ENCODE peak calls at places on chromosomes 1 and 21, in six cellular contexts. X is HCT116, G is H1, R is K562, V is GM12878, M is HepG2. B is an unnamed sample. For H3K4me1 and H3K27me3, the result is how much of the 10 kb centered on the place peaks cover.

GRCh38 chr21:29121759-29122158 is 8.7 kb upstream of the MAP3K7CL start:
- DNase-seq in X (no peak), G (no peak), R (no peak), V (peak), M (no peak), B (no peak)

GRCh38 chr1:226447932-226448670 is 40.2 kb upstream of the PARP1 start:
- DNase-seq in X (no peak), G (no peak), R (no peak), V (no peak), M (no peak), B (no peak)

GRCh38 chr1:241964550-241965241 is 7.1 kb downstream of the BECN2 start:
- DNase-seq in X (no peak), G (no peak), R (no peak), V (no peak), M (no peak), B (no peak)

GRCh38 chr1:56099766-56100165 is 479.6 kb downstream of the PLPP3 start:
- DNase-seq in X (no peak), G (no peak), R (no peak), V (no peak), M (no peak), B (no peak)

GRCh38 chr1:172041689-172042088 is 200.4 kb downstream of the DNM3 start:
- DNase-seq in X (peak), G (no peak), R (no peak), V (no peak), M (no peak), B (no peak)

GRCh38 chr1:93700532-93701469 is 19.2 kb upstream of the BCAR3 start:
- DNase-seq in X (no peak), G (no peak), R (no peak), V (no peak), M (no peak), B (no peak)

GRCh38 chr1:8212443-8212920 is 105.4 kb upstream of the SLC45A1 start:
- DNase-seq in X (no peak), G (no peak), R (no peak), V (no peak), M (no peak), B (no peak)

GRCh38 chr1:225412301-225412700 is 15.5 kb downstream of the LBR start:
- DNase-seq in X (no peak), G (no peak), R (no peak), V (no peak), M (no peak), B (no peak)

GRCh38 chr1:121516279-121516967 is 331.6 kb downstream of the SRGAP2C start:
- DNase-seq in X (no peak), G (no peak), R (no peak), V (no peak), M (no peak), B (no peak)

GRCh38 chr1:219564072-219564471 is 48.8 kb downstream of the ZC3H11B start:
- DNase-seq in X (no peak), G (no peak), R (no peak), V (no peak), M (peak), B (no peak)

GRCh38 chr1:29259802-29260441 is 23.6 kb downstream of the PTPRU start:
- DNase-seq in X (no peak), G (peak), R (peak), V (no peak), M (no peak), B (no peak)

GRCh38 chr1:6822530-6823359 is 37.5 kb downstream of the CAMTA1 start:
- DNase-seq in X (no peak), G (no peak), R (no peak), V (peak), M (peak), B (no peak)

GRCh38 chr1:41281367-41281766 is 39.3 kb upstream of the SCMH1 start:
- DNase-seq in X (no peak), G (no peak), R (no peak), V (no peak), M (no peak), B (no peak)

GRCh38 chr1:87170151-87170550 is 158.5 kb upstream of the LMO4 start:
- DNase-seq in X (no peak), G (no peak), R (no peak), V (no peak), M (no peak), B (no peak)

GRCh38 chr1:210440081-210440480 is 111.4 kb downstream of the HHAT start:
- DNase-seq in X (no peak), G (no peak), R (no peak), V (no peak), M (no peak), B (no peak)

GRCh38 chr1:221515496-221515895 is 226.4 kb downstream of the DUSP10 start:
- DNase-seq in X (no peak), G (no peak), R (no peak), V (no peak), M (no peak), B (no peak)

GRCh38 chr1:209430821-209431259 is 152.7 kb upstream of the CAMK1G start:
- DNase-seq in X (no peak), G (no peak), R (no peak), V (no peak), M (no peak), B (no peak)

GRCh38 chr1:23198373-23198772 is 18.9 kb downstream of the HTR1D start:
- DNase-seq in X (peak), G (no peak), R (no peak), V (no peak), M (no peak), B (no peak)

GRCh38 chr21:28538987-28539622 is 453.6 kb downstream of the LTN1 start:
- DNase-seq in X (no peak), G (no peak), R (no peak), V (no peak), M (no peak), B (no peak)

GRCh38 chr1:224828691-224829090 is 100.8 kb upstream of the DNAH14 start:
- DNase-seq in X (no peak), G (no peak), R (no peak), V (no peak), M (no peak), B (no peak)

GRCh38 chr1:112528076-112528475 is 19.3 kb downstream of the WNT2B start:
- DNase-seq in X (no peak), G (no peak), R (no peak), V (no peak), M (no peak), B (no peak)

GRCh38 chr1:22886211-22886610 is 86.5 kb downstream of the LACTBL1 start:
- DNase-seq in X (no peak), G (no peak), R (no peak), V (no peak), M (no peak), B (no peak)

GRCh38 chr1:58524353-58524945 is 22.1 kb downstream of the OMA1 start:
- DNase-seq in X (no peak), G (no peak), R (no peak), V (no peak), M (no peak), B (no peak)

GRCh38 chr1:7373936-7374760 is 396.9 kb upstream of the VAMP3 start:
- DNase-seq in X (no peak), G (no peak), R (no peak), V (no peak), M (no peak), B (no peak)

GRCh38 chr1:18385239-18385790 is 95.4 kb upstream of the KLHDC7A start:
- DNase-seq in X (no peak), G (peak), R (no peak), V (no peak), M (no peak), B (no peak)

GRCh38 chr21:23017989-23018388 is 2019.8 kb downstream of the NCAM2 start:
- DNase-seq in X (no peak), G (no peak), R (no peak), V (no peak), M (no peak), B (no peak)

GRCh38 chr1:214694769-214695168 is 91.8 kb downstream of the CENPF start:
- DNase-seq in X (no peak), G (no peak), R (no peak), V (no peak), M (no peak), B (no peak)

GRCh38 chr1:109792056-109792831 is 28.5 kb upstream of the EPS8L3 start:
- DNase-seq in X (no peak), G (peak), R (peak), V (no peak), M (peak), B (peak)

GRCh38 chr1:2199042-2199810 is 4.7 kb upstream of the FAAP20 start:
- DNase-seq in X (peak), G (peak), R (peak), V (peak), M (peak), B (no peak)

GRCh38 chr1:232291681-232292080 is 338.3 kb downstream of the SIPA1L2 start:
- DNase-seq in X (no peak), G (no peak), R (no peak), V (no peak), M (no peak), B (no peak)

GRCh38 chr1:204709960-204710912 is 24.7 kb upstream of the LRRN2 start:
- DNase-seq in X (no peak), G (peak), R (no peak), V (no peak), M (no peak), B (peak)

GRCh38 chr1:220189750-220190347 is 82.4 kb downstream of the RAB3GAP2 start:
- DNase-seq in X (peak), G (no peak), R (peak), V (no peak), M (peak), B (no peak)

GRCh38 chr1:114718661-114719423 is 2.3 kb upstream of the NRAS start:
- DNase-seq in X (no peak), G (no peak), R (no peak), V (no peak), M (no peak), B (no peak)

GRCh38 chr1:861714-862113 is 62.0 kb upstream of the SAMD11 start:
- DNase-seq in X (no peak), G (no peak), R (no peak), V (no peak), M (no peak), B (no peak)

GRCh38 chr21:43315244-43316137 is 111.4 kb downstream of the SIK1 start:
- DNase-seq in X (no peak), G (no peak), R (no peak), V (no peak), M (no peak), B (no peak)

GRCh38 chr1:24929876-24930702 is at the start of gene RUNX3:
- DNase-seq in X (peak), G (peak), R (peak), V (peak), M (no peak), B (no peak)

GRCh38 chr1:27469334-27469733 is 20.6 kb downstream of the WASF2 start:
- DNase-seq in X (no peak), G (no peak), R (no peak), V (no peak), M (peak), B (no peak)
- H3K4me1 ChIP-seq in X (under half), G (under half), R (under half), V (under half), M (under half), B (under half)

DNA sequence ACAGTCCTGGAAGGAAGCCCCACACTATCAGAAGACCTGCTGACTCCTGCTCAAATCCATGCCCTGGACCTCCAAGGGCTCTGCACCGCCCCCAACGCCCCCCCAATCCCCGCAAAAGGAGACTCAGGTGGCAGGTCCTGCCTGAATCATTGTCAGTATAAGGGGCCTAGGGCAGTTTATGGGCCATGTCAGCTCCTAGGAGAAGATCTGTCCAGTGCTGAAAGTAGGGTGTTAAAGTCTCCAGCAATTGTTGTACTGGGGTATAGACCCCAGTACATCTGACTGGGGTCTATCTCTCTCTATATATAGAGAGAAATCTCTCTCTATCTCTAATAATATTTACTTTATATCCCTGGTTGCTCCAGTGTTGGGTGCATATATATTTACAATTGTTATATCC is 12.1 kb upstream of the OLIG2 start:
- DNase-seq in X (no peak), G (peak), R (no peak), V (no peak), M (no peak), B (no peak)
- H3K27me3 ChIP-seq in X (under half), G (under half), R (under half), V (under half), M (under half), B (under half)

DNA sequence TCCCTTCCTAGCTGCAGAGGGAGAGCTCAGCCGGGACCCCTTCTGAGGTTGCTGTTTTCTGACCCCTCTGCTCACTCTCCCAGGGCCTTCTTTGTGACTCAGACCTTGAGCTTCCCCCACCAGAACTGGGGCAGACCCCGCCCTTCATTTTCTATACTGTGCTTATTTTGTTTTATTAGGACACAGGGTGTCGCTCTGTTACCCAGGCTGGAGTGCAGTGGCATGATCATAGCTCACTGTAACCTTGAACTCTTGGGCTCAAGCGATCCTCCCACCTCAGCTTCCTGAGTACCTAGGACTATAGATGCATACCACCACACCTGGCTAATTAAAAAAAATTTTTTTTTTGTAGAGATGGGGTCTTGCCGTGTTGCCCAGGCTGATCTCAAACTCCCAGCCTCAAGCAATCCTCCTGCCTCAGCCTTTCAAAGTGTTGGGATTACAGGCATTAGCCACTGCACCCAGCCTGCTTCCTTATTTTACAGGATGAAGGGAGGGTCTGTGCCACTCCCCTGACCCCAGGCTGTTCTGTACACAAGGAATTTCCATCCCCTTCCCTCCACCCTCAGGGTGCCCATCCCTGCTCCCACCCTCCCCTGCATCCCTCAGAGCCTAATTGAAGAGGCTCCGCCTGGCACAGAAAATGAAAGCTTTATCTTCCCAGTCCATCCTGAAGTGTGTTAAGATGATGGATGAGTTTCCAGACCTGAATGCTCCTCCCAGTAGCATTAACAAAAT is 195.2 kb upstream of the POU3F1 start:
- DNase-seq in X (no peak), G (no peak), R (no peak), V (no peak), M (peak), B (no peak)
- TF ChIP-seq ZNF274 in X (no peak), G (no peak), R (no peak), V (no peak), M (no peak), B (no peak)

GRCh38 chr1:19622204-19622603 is 21.9 kb upstream of the NBL1 start:
- DNase-seq in X (no peak), G (no peak), R (no peak), V (no peak), M (no peak), B (no peak)
- H3K4me1 ChIP-seq in X (under half), G (under half), R (under half), V (under half), M (under half), B (under half)

GRCh38 chr1:159979257-159979656 is 25.2 kb upstream of the SLAMF9 start:
- DNase-seq in X (no peak), G (no peak), R (no peak), V (no peak), M (no peak), B (no peak)
- H3K27me3 ChIP-seq in X (half or more), G (under half), R (under half), V (under half), M (under half), B (under half)

DNA sequence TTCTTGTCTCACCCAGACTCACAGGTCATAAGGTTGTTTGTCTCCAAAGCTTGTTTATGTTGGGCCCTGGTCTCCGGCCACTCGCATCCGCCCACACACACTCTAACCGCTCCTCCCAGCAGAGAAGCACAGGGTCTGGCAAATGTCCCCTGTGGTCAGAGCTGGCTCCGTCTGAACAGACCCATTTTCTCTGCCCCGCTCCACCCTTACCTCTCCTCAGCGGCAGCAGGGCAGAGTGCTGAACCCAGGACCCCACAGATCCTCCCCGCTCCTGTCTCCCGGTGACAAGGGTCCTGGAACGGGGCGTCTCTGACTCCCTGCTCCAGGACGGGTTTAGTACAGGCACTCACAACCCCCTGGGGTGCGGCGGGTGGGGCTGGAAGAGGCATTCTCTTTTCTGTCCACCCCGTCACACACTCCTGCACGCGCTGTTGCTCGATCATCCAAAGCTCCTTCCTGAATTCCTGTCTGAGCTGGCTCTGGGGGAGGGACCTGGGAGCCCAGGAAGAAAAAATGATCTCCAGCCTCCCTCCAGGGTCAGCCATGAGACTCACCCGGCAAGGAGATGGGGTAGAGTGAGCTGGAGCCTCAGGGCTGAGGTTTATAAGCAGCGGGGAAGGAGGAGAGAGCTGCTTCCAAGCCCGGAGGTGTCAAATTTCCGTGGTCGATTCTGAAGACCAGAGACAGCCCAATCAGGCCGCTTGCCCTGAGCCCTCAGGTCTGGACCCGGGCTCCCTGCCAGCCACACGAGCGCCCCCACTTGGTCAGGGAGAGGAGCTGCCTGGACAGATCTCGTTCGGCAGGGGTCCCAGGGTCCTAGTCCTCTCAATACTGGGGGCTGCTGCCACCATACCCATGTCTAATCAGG is at the start of gene S100A13:
- DNase-seq in X (peak), G (peak), R (peak), V (no peak), M (peak), B (peak)
- TF ChIP-seq ZNF274 in X (no peak), G (no peak), R (no peak), V (no peak), M (no peak), B (no peak)

DNA sequence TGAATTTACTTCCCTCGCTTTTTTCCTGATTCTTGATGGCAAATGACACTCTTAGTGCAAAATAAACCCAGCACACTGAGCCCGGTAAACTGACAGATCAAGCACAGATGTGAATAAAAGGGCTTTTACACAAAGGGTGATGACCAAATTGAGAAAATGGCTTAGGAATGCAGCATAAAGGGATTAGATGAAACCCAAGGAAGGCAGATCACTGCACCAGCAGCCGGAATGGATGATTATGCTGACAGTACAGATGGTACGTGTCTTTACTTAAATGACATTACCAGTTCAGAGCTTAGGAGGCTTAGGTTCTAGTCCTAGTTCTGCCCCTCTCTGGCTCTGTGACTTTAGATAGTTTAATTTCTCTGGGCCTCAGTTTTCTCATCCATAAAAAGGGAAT is 12.0 kb downstream of the PKP1 start:
- DNase-seq in X (no peak), G (no peak), R (no peak), V (no peak), M (no peak), B (no peak)
- H3K4me1 ChIP-seq in X (under half), G (under half), R (under half), V (under half), M (under half), B (under half)

DNA sequence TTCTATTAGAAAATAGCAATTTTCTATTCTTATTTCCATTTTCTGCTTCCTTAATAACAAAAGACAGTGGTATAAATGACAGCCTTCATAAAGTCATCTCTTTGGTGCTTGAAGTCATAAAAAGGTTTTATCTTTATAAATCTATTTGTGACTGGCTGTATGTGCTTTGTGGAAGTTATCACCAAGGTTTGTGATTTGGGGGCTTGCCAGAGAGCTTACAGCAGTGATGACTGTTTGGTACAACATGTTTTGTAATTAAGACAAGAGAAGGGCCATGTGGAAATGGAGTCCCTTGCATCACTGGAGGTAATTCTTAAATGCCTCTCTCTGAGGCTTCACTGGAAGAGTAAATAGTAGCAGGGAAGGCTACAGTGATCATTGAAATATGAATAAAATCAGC is 2.7 kb downstream of the SLC35F3 start:
- DNase-seq in X (no peak), G (no peak), R (no peak), V (no peak), M (no peak), B (no peak)
- H3K27me3 ChIP-seq in X (under half), G (under half), R (under half), V (under half), M (under half), B (under half)

B was measured in NT2/D1.